ENCODE peak calls at places on chromosome 16, in four cellular contexts. G, V, A and Y are unnamed samples.
A peak's percentile ranks its signal among the peaks of the same experiment; 100 is the strongest.

GRCh38 chr16:3121843-3122467 is 9.6 kb downstream of the ZNF205 start:
- DNase-seq in G (no peak), V (no peak), A (no peak), Y (no peak)

GRCh38 chr16:75345711-75346110 is 87.6 kb downstream of the CFDP1 start:
- DNase-seq in G (no peak), V (no peak), A (no peak), Y (no peak)

GRCh38 chr16:1645914-1646525 is 32.1 kb upstream of the JPT2 start:
- DNase-seq in G (peak; percentile 15), V (no peak), A (no peak), Y (no peak)

GRCh38 chr16:1108299-1109252 is 12.5 kb upstream of the C1QTNF8 start:
- DNase-seq in G (no peak), V (no peak), A (no peak), Y (no peak)

GRCh38 chr16:82629441-82630027 is 2.8 kb downstream of the CDH13 start:
- DNase-seq in G (no peak), V (no peak), A (no peak), Y (no peak)

GRCh38 chr16:29925173-29925804 is 737 bp downstream of the KCTD13 start:
- DNase-seq in G (no peak), V (no peak), A (no peak), Y (no peak)

GRCh38 chr16:57372372-57373116 is at the start of gene CX3CL1:
- DNase-seq in G (peak; percentile 99), V (no peak), A (peak; percentile 77), Y (no peak)

GRCh38 chr16:52002021-52002420 is 544.9 kb downstream of the TOX3 start:
- DNase-seq in G (no peak), V (no peak), A (no peak), Y (no peak)

GRCh38 chr16:66382966-66383299 is 16.4 kb downstream of the CDH5 start:
- DNase-seq in G (peak; percentile 41), V (no peak), A (no peak), Y (peak; percentile 45)

GRCh38 chr16:54054237-54054780 is 232.3 kb downstream of the IRX3 start:
- DNase-seq in G (no peak), V (no peak), A (no peak), Y (no peak)
- TF ChIP-seq SUZ12 in G (no peak), V (no peak), A (no peak), Y (no peak)

GRCh38 chr16:68907297-68907999 is 64.1 kb downstream of the TANGO6 start:
- DNase-seq in G (peak; percentile 12), V (no peak), A (no peak), Y (no peak)

GRCh38 chr16:68900009-68900408 is 56.7 kb downstream of the TANGO6 start:
- DNase-seq in G (no peak), V (no peak), A (no peak), Y (no peak)

GRCh38 chr16:68901910-68902309 is 58.6 kb downstream of the TANGO6 start:
- DNase-seq in G (no peak), V (no peak), A (no peak), Y (no peak)

GRCh38 chr16:68898026-68898425 is 54.7 kb downstream of the TANGO6 start:
- DNase-seq in G (no peak), V (no peak), A (no peak), Y (no peak)

GRCh38 chr16:68902376-68903345 is 59.3 kb downstream of the TANGO6 start:
- DNase-seq in G (peak; percentile 63), V (no peak), A (peak; percentile 63), Y (peak; percentile 49)
- TF ChIP-seq SP1 in G (no peak), V (no peak), A (no peak), Y (no peak)

GRCh38 chr16:50313596-50314483 is 47.5 kb downstream of the ADCY7 start:
- DNase-seq in G (peak; percentile 95), V (no peak), A (peak; percentile 41), Y (no peak)
- TF ChIP-seq SUZ12 in G (no peak), V (no peak), A (no peak), Y (no peak)

DNA sequence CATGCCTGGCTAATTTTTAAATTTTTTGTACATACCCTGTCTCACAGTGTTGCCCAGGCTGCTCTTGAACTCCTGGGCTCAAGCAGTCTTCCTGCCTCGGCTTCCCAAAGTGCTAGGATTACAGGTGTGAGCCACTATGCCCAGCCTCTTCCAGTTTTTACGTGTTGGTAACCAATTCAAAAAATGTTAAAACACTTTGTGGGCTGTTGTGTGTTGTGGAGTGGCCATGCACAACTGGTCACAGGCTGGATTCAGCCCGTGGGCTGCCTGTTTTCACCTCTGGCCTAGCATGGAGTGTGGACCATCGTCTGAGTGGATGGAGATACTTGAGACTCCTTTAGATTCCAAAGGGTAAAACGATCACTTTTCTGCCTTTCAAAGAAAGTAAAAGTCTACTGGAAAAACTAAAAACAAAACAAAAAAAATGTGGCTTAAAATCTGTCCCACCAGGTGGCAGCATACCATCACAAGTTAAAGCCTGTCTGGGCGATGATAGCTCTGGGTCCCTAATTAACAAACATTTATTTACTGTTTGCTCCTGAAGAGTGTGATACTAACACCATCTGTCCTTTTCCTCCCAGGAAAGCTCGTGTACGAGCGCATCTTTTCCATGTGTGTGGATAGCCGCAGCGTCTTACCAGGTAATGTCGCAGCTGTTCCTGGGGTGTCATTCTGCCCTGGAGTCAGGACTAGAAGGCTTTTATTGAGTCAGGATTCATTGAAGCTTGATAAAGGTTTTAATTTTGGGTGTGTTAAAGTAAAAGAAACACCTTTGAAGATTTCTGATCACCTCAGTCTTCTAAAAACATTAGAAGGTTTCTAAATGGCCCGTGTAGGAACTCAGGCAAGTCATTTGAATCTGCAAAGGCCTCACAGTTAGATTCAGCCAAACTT is 45.8 kb downstream of the VPS35L start:
- DNase-seq in G (peak; percentile 47), V (no peak), A (peak; percentile 56), Y (peak; percentile 36)
- TF ChIP-seq SP1 in G (no peak), V (no peak), A (no peak), Y (no peak)

DNA sequence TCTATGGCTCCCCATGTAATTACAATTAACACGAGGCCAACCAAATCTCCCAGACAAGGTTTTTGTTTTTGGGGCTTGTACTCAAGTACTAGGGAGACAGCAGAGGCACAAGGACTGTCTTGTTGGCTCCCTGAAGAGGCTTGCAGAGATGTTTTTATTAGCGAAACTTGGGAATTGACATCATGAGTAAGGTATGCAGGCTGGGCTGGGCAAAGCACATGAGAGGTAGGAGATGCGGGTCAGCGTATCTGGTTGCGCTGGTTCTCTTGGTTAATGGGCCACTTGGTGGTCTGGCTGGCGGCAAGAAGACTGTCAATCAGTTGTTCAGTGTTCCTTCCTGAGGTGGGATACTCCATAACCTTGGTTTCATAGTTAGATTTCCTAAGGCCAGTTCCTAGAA is 28.9 kb downstream of the LCMT1 start:
- DNase-seq in G (no peak), V (no peak), A (no peak), Y (no peak)
- TF ChIP-seq SUZ12 in G (no peak), V (no peak), A (no peak), Y (no peak)